ENCODE peak calls at places on chromosomes 3 and 15, in six cellular contexts. One of them, this sample, is unnamed.
A peak's percentile ranks its signal among the peaks of the same experiment; 100 is the strongest.

GRCh38 chr15:66835558-66835878 is 133.5 kb downstream of the SMAD6 start:
- DNase-seq in GM23338: no peak
- DNase-seq in hepatocyte: no peak
- DNase-seq in PC-3: no peak
- DNase-seq in HCT116: no peak
- DNase-seq in neural progenitor cell: no peak
- DNase-seq in this sample: peak; percentile 58

GRCh38 chr3:50340404-50341329 is at the start of gene RASSF1:
- DNase-seq in GM23338: peak; percentile 76
- DNase-seq in hepatocyte: peak; percentile 41
- DNase-seq in PC-3: no peak
- DNase-seq in HCT116: no peak
- DNase-seq in neural progenitor cell: peak; percentile 51
- DNase-seq in this sample: peak; percentile 90

GRCh38 chr15:41970456-41970855 is 1.9 kb downstream of the EHD4 start:
- DNase-seq in GM23338: no peak
- DNase-seq in hepatocyte: no peak
- DNase-seq in PC-3: no peak
- DNase-seq in HCT116: no peak
- DNase-seq in neural progenitor cell: no peak
- DNase-seq in this sample: no peak

GRCh38 chr3:6251612-6252011 is 609.3 kb upstream of the GRM7 start:
- DNase-seq in GM23338: no peak
- DNase-seq in hepatocyte: no peak
- DNase-seq in PC-3: no peak
- DNase-seq in HCT116: no peak
- DNase-seq in neural progenitor cell: no peak
- DNase-seq in this sample: no peak

GRCh38 chr15:72706266-72706665 is 20.3 kb downstream of the BBS4 start:
- DNase-seq in GM23338: no peak
- DNase-seq in hepatocyte: no peak
- DNase-seq in PC-3: peak; percentile 10
- DNase-seq in HCT116: no peak
- DNase-seq in neural progenitor cell: no peak
- DNase-seq in this sample: no peak

GRCh38 chr3:20258371-20258770 is 72.4 kb upstream of the SGO1 start:
- DNase-seq in GM23338: no peak
- DNase-seq in hepatocyte: no peak
- DNase-seq in PC-3: no peak
- DNase-seq in HCT116: no peak
- DNase-seq in neural progenitor cell: no peak
- DNase-seq in this sample: no peak

GRCh38 chr3:10292505-10293419 is at the start of gene GHRL:
- DNase-seq in GM23338: no peak
- DNase-seq in hepatocyte: peak; percentile 40
- DNase-seq in PC-3: no peak
- DNase-seq in HCT116: no peak
- DNase-seq in neural progenitor cell: no peak
- DNase-seq in this sample: no peak

GRCh38 chr15:69078638-69079037 is 64.1 kb downstream of the NOX5 start:
- DNase-seq in GM23338: no peak
- DNase-seq in hepatocyte: no peak
- DNase-seq in PC-3: no peak
- DNase-seq in HCT116: no peak
- DNase-seq in neural progenitor cell: no peak
- DNase-seq in this sample: no peak

GRCh38 chr15:73375755-73376305 is 7.1 kb upstream of the HCN4 start:
- DNase-seq in GM23338: no peak
- DNase-seq in hepatocyte: peak; percentile 43
- DNase-seq in PC-3: peak; percentile 12
- DNase-seq in HCT116: no peak
- DNase-seq in neural progenitor cell: no peak
- DNase-seq in this sample: no peak

GRCh38 chr15:50880651-50881114 is 27.8 kb upstream of the AP4E1 start:
- DNase-seq in GM23338: no peak
- DNase-seq in hepatocyte: no peak
- DNase-seq in PC-3: peak; percentile 15
- DNase-seq in HCT116: no peak
- DNase-seq in neural progenitor cell: no peak
- DNase-seq in this sample: peak; percentile 86

GRCh38 chr15:49860101-49860500 is 239.3 kb downstream of the DTWD1 start:
- DNase-seq in GM23338: no peak
- DNase-seq in hepatocyte: no peak
- DNase-seq in PC-3: no peak
- DNase-seq in HCT116: no peak
- DNase-seq in neural progenitor cell: no peak
- DNase-seq in this sample: peak; percentile 75

GRCh38 chr3:58824777-58825176 is 158.2 kb upstream of the FAM3D start:
- DNase-seq in GM23338: no peak
- DNase-seq in hepatocyte: no peak
- DNase-seq in PC-3: no peak
- DNase-seq in HCT116: no peak
- DNase-seq in neural progenitor cell: no peak
- DNase-seq in this sample: no peak

GRCh38 chr3:111621535-111621934 is 26.4 kb upstream of the ZBED2 start:
- DNase-seq in GM23338: peak; percentile 88
- DNase-seq in hepatocyte: no peak
- DNase-seq in PC-3: peak; percentile 37
- DNase-seq in HCT116: peak; percentile 45
- DNase-seq in neural progenitor cell: peak; percentile 84
- DNase-seq in this sample: no peak

GRCh38 chr3:149717391-149718056 is 34.8 kb downstream of the COMMD2 start:
- DNase-seq in GM23338: peak; percentile 85
- DNase-seq in hepatocyte: peak; percentile 74
- DNase-seq in PC-3: peak; percentile 88
- DNase-seq in HCT116: peak; percentile 65
- DNase-seq in neural progenitor cell: peak; percentile 77
- DNase-seq in this sample: peak; percentile 80

GRCh38 chr3:172869356-172869755 is 118.8 kb downstream of the ECT2 start:
- DNase-seq in GM23338: no peak
- DNase-seq in hepatocyte: peak; percentile 30
- DNase-seq in PC-3: peak; percentile 66
- DNase-seq in HCT116: no peak
- DNase-seq in neural progenitor cell: no peak
- DNase-seq in this sample: peak; percentile 6

GRCh38 chr15:68586274-68586961 is 7.6 kb downstream of the CORO2B start:
- DNase-seq in GM23338: no peak
- DNase-seq in hepatocyte: peak; percentile 57
- DNase-seq in PC-3: peak; percentile 90
- DNase-seq in HCT116: peak; percentile 83
- DNase-seq in neural progenitor cell: no peak
- DNase-seq in this sample: peak; percentile 91

GRCh38 chr3:145735631-145736030 is 425.4 kb downstream of the PLOD2 start:
- DNase-seq in GM23338: no peak
- DNase-seq in hepatocyte: no peak
- DNase-seq in PC-3: peak; percentile 20
- DNase-seq in HCT116: no peak
- DNase-seq in neural progenitor cell: no peak
- DNase-seq in this sample: no peak

GRCh38 chr3:38992117-38992779 is 59.5 kb downstream of the SCN11A start:
- DNase-seq in GM23338: no peak
- DNase-seq in hepatocyte: no peak
- DNase-seq in PC-3: peak; percentile 85
- DNase-seq in HCT116: no peak
- DNase-seq in neural progenitor cell: no peak
- DNase-seq in this sample: peak; percentile 82

GRCh38 chr3:45832691-45833090 is 9.2 kb downstream of the LZTFL1 start:
- DNase-seq in GM23338: peak; percentile 45
- DNase-seq in hepatocyte: peak; percentile 34
- DNase-seq in PC-3: peak; percentile 63
- DNase-seq in HCT116: peak; percentile 21
- DNase-seq in neural progenitor cell: peak; percentile 27
- DNase-seq in this sample: peak; percentile 10

GRCh38 chr3:16423947-16424673 is 89.4 kb downstream of the RFTN1 start:
- DNase-seq in GM23338: no peak
- DNase-seq in hepatocyte: no peak
- DNase-seq in PC-3: no peak
- DNase-seq in HCT116: no peak
- DNase-seq in neural progenitor cell: no peak
- DNase-seq in this sample: no peak

GRCh38 chr3:16415911-16416310 is 97.6 kb downstream of the RFTN1 start:
- DNase-seq in GM23338: no peak
- DNase-seq in hepatocyte: no peak
- DNase-seq in PC-3: no peak
- DNase-seq in HCT116: no peak
- DNase-seq in neural progenitor cell: no peak
- DNase-seq in this sample: no peak

GRCh38 chr3:16417945-16418739 is 95.4 kb downstream of the RFTN1 start:
- DNase-seq in GM23338: no peak
- DNase-seq in hepatocyte: no peak
- DNase-seq in PC-3: no peak
- DNase-seq in HCT116: no peak
- DNase-seq in neural progenitor cell: no peak
- DNase-seq in this sample: no peak

GRCh38 chr3:16423298-16423697 is 90.2 kb downstream of the RFTN1 start:
- DNase-seq in GM23338: no peak
- DNase-seq in hepatocyte: no peak
- DNase-seq in PC-3: no peak
- DNase-seq in HCT116: no peak
- DNase-seq in neural progenitor cell: no peak
- DNase-seq in this sample: no peak

GRCh38 chr3:16419640-16420039 is 93.9 kb downstream of the RFTN1 start:
- DNase-seq in GM23338: no peak
- DNase-seq in hepatocyte: no peak
- DNase-seq in PC-3: peak; percentile 11
- DNase-seq in HCT116: no peak
- DNase-seq in neural progenitor cell: no peak
- DNase-seq in this sample: peak; percentile 65
- H4K20me1 ChIP-seq in GM23338: no peaks in the 10 kb centered on the region
- H4K20me1 ChIP-seq in hepatocyte: no peaks in the 10 kb centered on the region
- H4K20me1 ChIP-seq in PC-3: no peaks in the 10 kb centered on the region
- H4K20me1 ChIP-seq in HCT116: no peaks in the 10 kb centered on the region
- H4K20me1 ChIP-seq in neural progenitor cell: no peaks in the 10 kb centered on the region
- H4K20me1 ChIP-seq in this sample: no peaks in the 10 kb centered on the region

GRCh38 chr3:4047343-4047742 is 248.1 kb downstream of the LRRN1 start:
- DNase-seq in GM23338: no peak
- DNase-seq in hepatocyte: no peak
- DNase-seq in PC-3: no peak
- DNase-seq in HCT116: no peak
- DNase-seq in neural progenitor cell: no peak
- DNase-seq in this sample: no peak

DNA sequence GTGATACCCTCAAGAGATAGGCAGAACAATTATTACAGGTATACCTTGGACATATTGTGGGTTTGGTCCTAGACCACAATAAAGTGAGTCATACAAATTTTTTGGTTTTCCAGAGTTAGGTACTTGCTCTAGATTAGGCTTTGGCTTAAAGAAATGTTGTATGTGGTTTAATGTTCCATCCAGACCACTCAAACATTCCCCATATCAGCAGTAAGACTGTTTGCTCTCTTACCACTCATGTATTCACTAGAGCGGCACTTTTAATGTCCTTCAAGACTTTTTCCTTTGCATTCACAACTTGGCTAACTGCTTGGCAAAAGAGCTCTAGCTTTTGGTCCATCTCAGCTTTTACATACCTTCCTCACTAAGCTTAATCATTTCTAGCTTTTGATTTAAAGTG is 250.5 kb upstream of the SETMAR start:
- DNase-seq in GM23338: no peak
- DNase-seq in hepatocyte: no peak
- DNase-seq in PC-3: no peak
- DNase-seq in HCT116: no peak
- DNase-seq in neural progenitor cell: no peak
- DNase-seq in this sample: no peak
- TF ChIP-seq EZH2phosphoT487 in GM23338: no peak
- TF ChIP-seq EZH2phosphoT487 in hepatocyte: no peak
- TF ChIP-seq EZH2phosphoT487 in PC-3: no peak
- TF ChIP-seq EZH2phosphoT487 in HCT116: no peak
- TF ChIP-seq EZH2phosphoT487 in neural progenitor cell: no peak
- TF ChIP-seq EZH2phosphoT487 in this sample: no peak

GRCh38 chr15:89785771-89786135 is 9.6 kb downstream of the MESP2 start:
- DNase-seq in GM23338: no peak
- DNase-seq in hepatocyte: no peak
- DNase-seq in PC-3: peak; percentile 45
- DNase-seq in HCT116: no peak
- DNase-seq in neural progenitor cell: no peak
- DNase-seq in this sample: peak; percentile 35
- H3K27ac ChIP-seq in GM23338: no peak overlapping the region
- H3K27ac ChIP-seq in hepatocyte: peak overlapping the region; percentile 76
- H3K27ac ChIP-seq in PC-3: peak overlapping the region; percentile 99
- H3K27ac ChIP-seq in HCT116: no peak overlapping the region
- H3K27ac ChIP-seq in neural progenitor cell: no peak overlapping the region
- H3K27ac ChIP-seq in this sample: peak overlapping the region; percentile 0

GRCh38 chr3:186938716-186939115 is 8.4 kb downstream of the ST6GAL1 start:
- DNase-seq in GM23338: no peak
- DNase-seq in hepatocyte: peak; percentile 58
- DNase-seq in PC-3: no peak
- DNase-seq in HCT116: no peak
- DNase-seq in neural progenitor cell: no peak
- DNase-seq in this sample: no peak
- H4K20me1 ChIP-seq in GM23338: peaks cover 60% of the 10 kb centered on the region
- H4K20me1 ChIP-seq in hepatocyte: no peaks in the 10 kb centered on the region
- H4K20me1 ChIP-seq in PC-3: no peaks in the 10 kb centered on the region
- H4K20me1 ChIP-seq in HCT116: no peaks in the 10 kb centered on the region
- H4K20me1 ChIP-seq in neural progenitor cell: peaks cover 72% of the 10 kb centered on the region
- H4K20me1 ChIP-seq in this sample: no peaks in the 10 kb centered on the region

GRCh38 chr3:157226173-157226847 is 66.4 kb upstream of the CCNL1 start:
- DNase-seq in GM23338: no peak
- DNase-seq in hepatocyte: no peak
- DNase-seq in PC-3: no peak
- DNase-seq in HCT116: no peak
- DNase-seq in neural progenitor cell: no peak
- DNase-seq in this sample: peak; percentile 60
- TF ChIP-seq EZH2phosphoT487 in GM23338: no peak
- TF ChIP-seq EZH2phosphoT487 in hepatocyte: no peak
- TF ChIP-seq EZH2phosphoT487 in PC-3: no peak
- TF ChIP-seq EZH2phosphoT487 in HCT116: no peak
- TF ChIP-seq EZH2phosphoT487 in neural progenitor cell: no peak
- TF ChIP-seq EZH2phosphoT487 in this sample: no peak

GRCh38 chr3:120743556-120744195 is 1.1 kb downstream of the GTF2E1 start:
- DNase-seq in GM23338: no peak
- DNase-seq in hepatocyte: peak; percentile 7
- DNase-seq in PC-3: peak; percentile 7
- DNase-seq in HCT116: no peak
- DNase-seq in neural progenitor cell: no peak
- DNase-seq in this sample: peak; percentile 69

GRCh38 chr3:120741837-120742197 is 499 bp downstream of the RABL3 start:
- DNase-seq in GM23338: no peak
- DNase-seq in hepatocyte: no peak
- DNase-seq in PC-3: no peak
- DNase-seq in HCT116: peak; percentile 18
- DNase-seq in neural progenitor cell: no peak
- DNase-seq in this sample: peak; percentile 56

GRCh38 chr3:120741320-120741719 is 996 bp downstream of the RABL3 start:
- DNase-seq in GM23338: no peak
- DNase-seq in hepatocyte: no peak
- DNase-seq in PC-3: peak; percentile 15
- DNase-seq in HCT116: no peak
- DNase-seq in neural progenitor cell: no peak
- DNase-seq in this sample: no peak

GRCh38 chr3:120742198-120743080 is at the start of the genes GTF2E1 and RABL3:
- DNase-seq in GM23338: peak; percentile 100
- DNase-seq in hepatocyte: peak; percentile 98
- DNase-seq in PC-3: peak; percentile 100
- DNase-seq in HCT116: peak; percentile 99
- DNase-seq in neural progenitor cell: peak; percentile 98
- DNase-seq in this sample: peak; percentile 99

DNA sequence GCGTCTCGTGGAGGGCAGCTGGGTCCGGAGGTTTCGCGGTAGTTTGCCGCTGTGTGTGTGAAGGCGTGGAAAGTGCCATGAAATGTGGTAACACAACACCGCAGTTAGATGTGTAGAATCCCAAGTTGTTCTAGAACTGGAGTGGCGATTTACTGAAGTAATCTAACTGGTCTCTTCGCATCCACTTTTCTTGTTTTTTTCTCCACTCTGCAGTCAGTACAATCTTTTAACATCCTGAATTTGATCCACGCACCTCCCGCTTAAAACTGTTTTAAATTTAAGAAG is 479 bp downstream of the GTF2E1 start:
- DNase-seq in GM23338: no peak
- DNase-seq in hepatocyte: no peak
- DNase-seq in PC-3: peak; percentile 27
- DNase-seq in HCT116: no peak
- DNase-seq in neural progenitor cell: no peak
- DNase-seq in this sample: peak; percentile 67
- H3K27ac ChIP-seq in GM23338: peak overlapping the region; percentile 63
- H3K27ac ChIP-seq in hepatocyte: peak overlapping the region; percentile 89
- H3K27ac ChIP-seq in PC-3: peak overlapping the region; percentile 60
- H3K27ac ChIP-seq in HCT116: peak overlapping the region; percentile 71
- H3K27ac ChIP-seq in neural progenitor cell: peak overlapping the region; percentile 32
- H3K27ac ChIP-seq in this sample: peak overlapping the region; percentile 91